ENCODE peak calls at places on chromosomes 3 and 15, in seven cellular contexts. L is glomerular endothelial cell, B is esophagus squamous epithelium, K is NAMALWA, G is M059J, X is cardiac fibroblast, N is RKO. S is an unnamed sample.

GRCh38 chr3:195286115-195286872 is 15.3 kb upstream of the XXYLT1 start:
- DNase-seq in L (no peak), N (peak; percentile 37), G (no peak), B (no peak), X (peak; percentile 62), K (no peak), S (peak; percentile 84)

GRCh38 chr3:23921052-23921511 is 4.2 kb downstream of the RPL15 start:
- DNase-seq in K (no peak), L (no peak), X (no peak), N (no peak), B (no peak), G (peak; percentile 14), S (peak; percentile 51)

GRCh38 chr3:134640872-134641470 is 9.9 kb downstream of the KY start:
- DNase-seq in B (no peak), K (peak; percentile 51), G (peak; percentile 44), X (peak; percentile 68), N (peak; percentile 38), L (no peak), S (peak; percentile 53)

GRCh38 chr15:94780108-94780507 is 548.7 kb downstream of the MCTP2 start:
- DNase-seq in K (no peak), G (no peak), L (no peak), B (no peak), N (no peak), X (no peak), S (no peak)

GRCh38 chr3:150324825-150325224 is 83.3 kb upstream of the TSC22D2 start:
- DNase-seq in X (no peak), L (no peak), B (no peak), G (no peak), K (no peak), N (peak; percentile 29), S (no peak)

GRCh38 chr3:129892486-129892856 is 1.0 kb downstream of the TMCC1 start:
- DNase-seq in K (no peak), N (peak; percentile 30), G (no peak), X (no peak), B (no peak), L (no peak), S (no peak)

GRCh38 chr3:195003893-195004289 is 267.1 kb downstream of the XXYLT1 start:
- DNase-seq in B (no peak), K (no peak), X (no peak), G (no peak), L (no peak), N (no peak), S (no peak)

GRCh38 chr15:96329403-96329981 is 1.0 kb upstream of the NR2F2 start:
- DNase-seq in L (no peak), B (no peak), X (no peak), G (no peak), K (no peak), N (no peak), S (peak; percentile 37)